ENCODE peak calls at places on chromosomes 1 and 21, in six cellular contexts. K is SK-N-SH, A is GM12878, X is H1, Q is HCT116, F is K562. P is an unnamed sample.
A peak's percentile ranks its signal among the peaks of the same experiment; 100 is the strongest.

GRCh38 chr1:201051399-201051798 is 27.9 kb upstream of the KIF21B start:
- DNase-seq in K (no peak), A (no peak), X (no peak), Q (no peak), F (no peak), P (no peak)

GRCh38 chr1:32816676-32817158 is 441 bp downstream of the YARS1 start:
- DNase-seq in K (peak; percentile 44), A (no peak), X (no peak), Q (no peak), F (no peak), P (peak; percentile 16)

GRCh38 chr1:204190212-204191211 is 5.8 kb downstream of the KISS1 start:
- DNase-seq in K (no peak), A (no peak), X (no peak), Q (no peak), F (peak; percentile 32), P (peak; percentile 63)

GRCh38 chr21:16954787-16955186 is 558.1 kb upstream of the CXADR start:
- DNase-seq in K (no peak), A (no peak), X (no peak), Q (no peak), F (no peak), P (no peak)

GRCh38 chr21:14841511-14842472 is 223.0 kb downstream of the NRIP1 start:
- DNase-seq in K (no peak), A (no peak), X (no peak), Q (no peak), F (no peak), P (no peak)

GRCh38 chr1:65180977-65181376 is 33.0 kb downstream of the AK4 start:
- DNase-seq in K (no peak), A (no peak), X (no peak), Q (no peak), F (peak; percentile 38), P (no peak)

GRCh38 chr1:93474291-93474690 is 26.4 kb downstream of the FNBP1L start:
- DNase-seq in K (no peak), A (no peak), X (no peak), Q (no peak), F (no peak), P (no peak)

GRCh38 chr1:27590917-27591508 is 12.9 kb downstream of the AHDC1 start:
- DNase-seq in K (no peak), A (no peak), X (no peak), Q (no peak), F (peak; percentile 55), P (no peak)

GRCh38 chr1:171351961-171352360 is 38.0 kb downstream of the FMO4 start:
- DNase-seq in K (no peak), A (no peak), X (no peak), Q (no peak), F (no peak), P (no peak)

GRCh38 chr1:155085504-155086181 is 7.0 kb downstream of the EFNA3 start:
- DNase-seq in K (peak; percentile 44), A (no peak), X (no peak), Q (no peak), F (peak; percentile 67), P (peak; percentile 90)

GRCh38 chr1:98045211-98046030 is 124.6 kb upstream of the DPYD start:
- DNase-seq in K (peak; percentile 77), A (no peak), X (no peak), Q (no peak), F (no peak), P (no peak)

GRCh38 chr1:111705841-111706240 is 33.4 kb downstream of the INKA2 start:
- DNase-seq in K (no peak), A (no peak), X (no peak), Q (no peak), F (no peak), P (no peak)

GRCh38 chr1:185694081-185694480 is 40.1 kb upstream of the HMCN1 start:
- DNase-seq in K (no peak), A (peak; percentile 26), X (no peak), Q (no peak), F (no peak), P (no peak)

GRCh38 chr1:53142226-53142853 is at the start of gene SLC1A7:
- DNase-seq in K (no peak), A (no peak), X (no peak), Q (no peak), F (no peak), P (no peak)

GRCh38 chr1:206808615-206809014 is 36.3 kb upstream of the IL10 start:
- DNase-seq in K (no peak), A (no peak), X (no peak), Q (no peak), F (peak; percentile 36), P (peak; percentile 70)

GRCh38 chr1:245822997-245823396 is 668.2 kb downstream of the KIF26B start:
- DNase-seq in K (no peak), A (no peak), X (no peak), Q (no peak), F (no peak), P (no peak)

GRCh38 chr1:43835141-43836021 is 98.2 kb upstream of the ARTN start:
- DNase-seq in K (peak; percentile 51), A (no peak), X (peak; percentile 13), Q (peak; percentile 68), F (peak; percentile 58), P (no peak)

DNA sequence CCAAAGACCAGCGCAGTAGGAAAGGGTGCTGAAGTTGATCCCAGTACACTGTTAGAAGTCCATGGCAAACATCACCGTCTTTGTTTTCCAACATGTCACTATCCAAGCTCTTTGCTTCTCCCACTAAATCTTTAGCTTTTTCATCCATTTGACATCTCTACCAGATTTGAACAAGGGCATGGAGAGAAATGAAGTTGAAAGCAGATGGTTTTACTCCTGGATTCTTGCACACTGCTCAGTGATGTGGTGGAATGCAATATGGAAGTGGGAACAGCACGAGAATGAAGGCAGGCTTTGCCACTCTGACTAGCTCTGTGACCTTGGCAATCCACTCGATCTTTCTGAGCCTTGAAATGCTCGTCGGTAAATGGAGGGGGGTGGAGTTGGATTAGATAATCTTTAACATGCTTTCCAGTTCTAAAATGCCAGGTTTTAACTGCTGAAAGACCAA is 20.4 kb downstream of the DSTYK start:
- DNase-seq in K (no peak), A (no peak), X (no peak), Q (no peak), F (no peak), P (no peak)
- TF ChIP-seq JUND in K (no peak), A (no peak), X (no peak), Q (no peak), F (no peak), P (no peak)

DNA sequence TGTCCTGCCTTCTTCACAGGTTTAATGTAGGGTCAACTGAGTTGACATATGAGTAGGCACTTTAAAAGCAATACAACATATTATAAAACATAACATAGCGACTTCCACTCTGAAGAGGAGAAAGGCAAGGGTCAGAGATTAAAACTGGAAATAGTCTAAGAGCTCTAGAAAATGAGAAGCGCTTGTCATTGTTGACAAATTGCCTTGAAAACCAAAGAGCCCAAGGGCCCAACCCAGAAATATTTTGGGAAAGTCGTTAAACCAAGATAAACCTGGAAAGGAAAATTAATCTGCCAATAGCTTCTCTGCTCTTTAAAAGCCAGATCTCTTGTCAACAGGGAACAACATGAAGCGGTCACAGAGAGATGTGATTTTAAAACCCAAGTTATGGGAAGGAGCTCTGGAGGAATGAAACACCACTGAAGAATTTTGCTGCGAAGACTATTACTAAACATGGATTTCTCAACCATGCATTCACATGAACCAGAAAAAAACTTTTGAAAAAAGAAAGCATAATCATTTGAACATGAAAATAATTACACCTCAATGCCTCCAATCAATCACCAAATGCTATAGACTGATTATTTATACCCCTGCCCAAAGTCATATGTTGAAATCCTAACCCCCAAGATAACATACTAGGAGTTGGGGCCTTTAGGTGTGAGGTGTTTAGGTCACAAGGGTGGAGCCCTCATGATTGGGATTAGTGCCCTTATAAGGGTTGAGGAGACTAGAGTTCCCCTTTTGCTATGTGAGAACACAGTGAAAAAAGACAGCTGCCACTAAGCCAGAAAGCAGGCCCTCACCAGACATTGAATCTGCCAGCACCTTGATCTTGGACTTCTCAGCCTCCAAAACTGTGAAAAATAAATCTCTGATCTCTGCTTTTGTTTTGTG is 33.0 kb upstream of the MTF1 start:
- DNase-seq in K (no peak), A (no peak), X (no peak), Q (no peak), F (peak; percentile 7), P (no peak)
- TF ChIP-seq JUND in K (no peak), A (no peak), X (no peak), Q (no peak), F (no peak), P (no peak)

GRCh38 chr1:232248276-232248803 is 381.6 kb downstream of the SIPA1L2 start:
- DNase-seq in K (peak; percentile 46), A (no peak), X (no peak), Q (no peak), F (no peak), P (no peak)

GRCh38 chr1:232249335-232249734 is 380.6 kb downstream of the SIPA1L2 start:
- DNase-seq in K (no peak), A (no peak), X (no peak), Q (no peak), F (no peak), P (no peak)

GRCh38 chr1:232250410-232250809 is 379.5 kb downstream of the SIPA1L2 start:
- DNase-seq in K (no peak), A (no peak), X (no peak), Q (no peak), F (no peak), P (no peak)

GRCh38 chr1:232249834-232250233 is 380.1 kb downstream of the SIPA1L2 start:
- DNase-seq in K (no peak), A (no peak), X (no peak), Q (no peak), F (no peak), P (no peak)

DNA sequence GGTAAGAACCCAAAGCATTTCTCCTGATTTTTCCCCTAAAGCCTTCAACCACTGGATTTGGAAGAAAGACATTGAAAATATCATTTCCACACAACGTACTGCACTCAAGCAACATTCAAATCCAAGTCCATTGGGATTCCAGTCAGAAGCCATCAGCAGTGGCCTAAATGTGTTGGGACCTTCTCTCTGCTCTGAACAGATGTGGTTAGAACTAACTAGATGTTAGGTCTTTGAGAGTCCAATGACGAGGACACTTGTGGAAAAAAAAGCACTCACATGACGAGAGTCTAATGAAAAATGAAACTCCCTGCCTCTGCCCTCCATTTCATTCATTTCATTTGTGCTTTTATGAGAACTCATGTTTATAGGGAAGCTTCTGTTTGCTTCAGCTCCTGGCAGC is 382.3 kb downstream of the SIPA1L2 start:
- DNase-seq in K (no peak), A (no peak), X (no peak), Q (no peak), F (no peak), P (no peak)
- TF ChIP-seq JUND in K (no peak), A (no peak), X (no peak), Q (no peak), F (no peak), P (no peak)

DNA sequence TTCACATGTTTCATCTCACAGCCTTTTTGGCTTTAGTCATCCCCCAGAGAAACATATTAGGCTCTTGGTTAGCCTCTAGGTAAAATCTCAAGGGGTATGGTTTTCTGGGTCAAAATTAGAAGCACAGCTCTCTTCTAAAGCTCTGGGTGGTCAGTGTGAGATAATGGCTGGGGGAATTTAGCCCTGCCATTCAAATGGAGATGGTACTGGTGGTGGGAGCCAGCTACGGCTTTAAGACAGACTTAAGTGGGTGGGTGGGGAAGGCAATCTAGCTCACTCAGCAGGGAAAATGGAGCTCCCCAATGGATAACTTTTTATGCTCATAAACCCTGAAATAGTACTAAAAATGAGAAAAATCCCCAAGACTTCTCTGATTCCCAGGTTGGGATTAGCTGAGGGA is 5.7 kb downstream of the TEX38 start:
- DNase-seq in K (no peak), A (no peak), X (no peak), Q (no peak), F (no peak), P (no peak)
- TF ChIP-seq JUND in K (no peak), A (no peak), X (no peak), Q (no peak), F (no peak), P (no peak)